ENCODE peak calls at places on chromosomes 11 and 22, in ten cellular contexts. A is heart right ventricle; P is body of pancreas; V is lung; H is right atrium auricular region; U is IMR-90; E is transverse colon; T is heart left ventricle; Q is left ventricle myocardium inferior; N is CD4-positive, CD25-positive, alpha-beta regulatory T cell. R is an unnamed sample.

GRCh38 chr11:10205928-10206327 is 88.1 kb downstream of the SBF2 start:
- DNase-seq in A (no peak), P (no peak), V (no peak), H (no peak), U (no peak), E (no peak), T (no peak), Q (no peak), N (no peak), R (no peak)

GRCh38 chr11:5364214-5364613 is 12.9 kb downstream of the OR51B6 start:
- DNase-seq in A (no peak), P (no peak), V (no peak), H (no peak), U (peak; percentile 96), E (no peak), T (no peak), Q (no peak), N (no peak), R (no peak)

GRCh38 chr22:38017272-38017920 is 33.0 kb upstream of the SOX10 start:
- DNase-seq in A (peak; percentile 85), P (peak; percentile 79), V (peak; percentile 53), H (peak; percentile 88), U (peak; percentile 52), E (peak; percentile 75), T (peak; percentile 81), Q (peak; percentile 87), N (no peak), R (peak; percentile 80)

GRCh38 chr11:15692739-15693138 is 578.0 kb downstream of the INSC start:
- DNase-seq in A (no peak), P (no peak), V (no peak), H (no peak), U (peak; percentile 65), E (no peak), T (no peak), Q (no peak), N (no peak), R (no peak)

GRCh38 chr22:43094085-43094484 is 4.9 kb upstream of the TTLL1 start:
- DNase-seq in A (peak; percentile 76), P (peak; percentile 29), V (no peak), H (peak; percentile 79), U (peak; percentile 18), E (peak; percentile 62), T (peak; percentile 43), Q (peak; percentile 70), N (no peak), R (no peak)

GRCh38 chr22:50674606-50675552 is 2.3 kb downstream of the SHANK3 start:
- DNase-seq in A (no peak), P (peak; percentile 73), V (peak; percentile 63), H (peak; percentile 52), U (no peak), E (peak; percentile 82), T (no peak), Q (no peak), N (no peak), R (no peak)

GRCh38 chr11:58622344-58622743 is at the start of gene CNTF:
- DNase-seq in A (no peak), P (no peak), V (no peak), H (no peak), U (peak; percentile 13), E (no peak), T (no peak), Q (no peak), N (no peak), R (no peak)

GRCh38 chr11:66341502-66342126 is 3.3 kb downstream of the BRMS1 start:
- DNase-seq in A (no peak), P (no peak), V (no peak), H (no peak), U (no peak), E (no peak), T (no peak), Q (no peak), N (no peak), R (no peak)

GRCh38 chr11:17802491-17802890 is 67.9 kb downstream of the KCNC1 start:
- DNase-seq in A (no peak), P (no peak), V (no peak), H (no peak), U (no peak), E (no peak), T (no peak), Q (no peak), N (no peak), R (no peak)

GRCh38 chr11:69040581-69041260 is 8.0 kb upstream of the TPCN2 start:
- DNase-seq in A (no peak), P (peak; percentile 25), V (no peak), H (no peak), U (peak; percentile 86), E (no peak), T (no peak), Q (no peak), N (no peak), R (no peak)

GRCh38 chr22:44975444-44976262 is 34.2 kb downstream of the PHF21B start:
- DNase-seq in A (peak; percentile 80), P (peak; percentile 79), V (peak; percentile 78), H (no peak), U (peak; percentile 76), E (peak; percentile 77), T (peak; percentile 75), Q (peak; percentile 70), N (peak; percentile 7), R (peak; percentile 9)

GRCh38 chr22:44547371-44547770 is 49.3 kb upstream of the RTL6 start:
- DNase-seq in A (no peak), P (no peak), V (no peak), H (no peak), U (no peak), E (no peak), T (no peak), Q (no peak), N (no peak), R (no peak)

GRCh38 chr11:133679896-133680295 is 147.6 kb upstream of the OPCML start:
- DNase-seq in A (no peak), P (no peak), V (no peak), H (no peak), U (no peak), E (no peak), T (no peak), Q (no peak), N (no peak), R (no peak)

GRCh38 chr11:119167933-119168332 is 592 bp upstream of the NLRX1 start:
- DNase-seq in A (no peak), P (no peak), V (no peak), H (no peak), U (no peak), E (peak; percentile 50), T (no peak), Q (no peak), N (no peak), R (no peak)

GRCh38 chr11:64742087-64742939 is 1.6 kb downstream of the RASGRP2 start:
- DNase-seq in A (no peak), P (no peak), V (no peak), H (no peak), U (no peak), E (no peak), T (no peak), Q (no peak), N (no peak), R (no peak)
- H3K27ac ChIP-seq in A (peak overlapping the region; percentile 97), P (no peak overlapping the region), V (no peak overlapping the region), H (peak overlapping the region; percentile 93), U (no peak overlapping the region), E (peak overlapping the region; percentile 86), T (peak overlapping the region; percentile 96), Q (peak overlapping the region; percentile 99), N (peak overlapping the region; percentile 93), R (peak overlapping the region; percentile 35)

DNA sequence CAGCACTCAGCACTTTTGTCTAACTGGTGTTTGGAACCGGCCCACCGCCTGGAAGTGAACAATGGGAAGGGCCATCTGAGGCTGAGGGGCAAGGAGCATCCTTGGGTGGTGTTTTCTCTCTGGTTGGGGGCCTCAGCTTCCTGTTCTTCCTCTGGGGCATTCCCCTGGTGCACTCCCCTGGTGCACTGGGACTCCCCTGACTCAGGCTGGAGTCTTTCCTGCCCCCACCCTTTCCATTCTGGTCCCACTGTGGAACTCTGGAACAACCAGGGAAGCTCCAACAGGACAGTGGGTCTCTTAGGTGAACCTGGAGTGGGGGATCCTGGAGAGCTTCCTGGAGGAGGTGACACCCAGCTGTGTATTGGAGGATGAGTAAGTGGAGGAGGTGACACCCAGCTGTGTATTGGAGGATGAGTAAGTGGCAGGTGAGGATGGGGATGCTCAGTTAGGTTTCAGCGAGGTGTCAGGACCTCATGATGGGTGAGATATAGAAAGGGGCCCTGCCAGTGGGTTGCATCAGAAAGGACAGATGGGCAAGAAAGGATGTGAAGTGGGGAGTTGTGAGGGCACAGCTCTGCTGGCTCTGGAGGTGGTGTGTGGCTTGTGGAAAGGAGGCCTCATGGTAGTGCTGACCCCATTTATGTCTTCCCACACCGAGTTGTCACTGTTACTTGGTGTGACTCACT is 132.1 kb downstream of the OSBP2 start:
- DNase-seq in A (no peak), P (no peak), V (no peak), H (no peak), U (no peak), E (no peak), T (no peak), Q (no peak), N (no peak), R (no peak)
- H3K27ac ChIP-seq in A (no peak overlapping the region), P (no peak overlapping the region), V (no peak overlapping the region), H (no peak overlapping the region), U (no peak overlapping the region), E (no peak overlapping the region), T (no peak overlapping the region), Q (no peak overlapping the region), N (no peak overlapping the region), R (no peak overlapping the region)

GRCh38 chr22:24583221-24583971 is 9.5 kb downstream of the LRRC75B start:
- DNase-seq in A (peak; percentile 40), P (peak; percentile 55), V (no peak), H (no peak), U (peak; percentile 15), E (peak; percentile 32), T (no peak), Q (no peak), N (no peak), R (no peak)
- H3K27ac ChIP-seq in A (peak overlapping the region; percentile 31), P (peak overlapping the region; percentile 26), V (no peak overlapping the region), H (peak overlapping the region; percentile 79), U (no peak overlapping the region), E (peak overlapping the region; percentile 67), T (peak overlapping the region; percentile 59), Q (peak overlapping the region; percentile 71), N (no peak overlapping the region), R (no peak overlapping the region)

GRCh38 chr11:62401356-62401755 is 17.5 kb upstream of the SCGB1A1 start:
- DNase-seq in A (no peak), P (no peak), V (no peak), H (no peak), U (no peak), E (no peak), T (no peak), Q (no peak), N (no peak), R (no peak)

GRCh38 chr11:62400281-62400680 is 18.6 kb upstream of the SCGB1A1 start:
- DNase-seq in A (no peak), P (no peak), V (no peak), H (no peak), U (no peak), E (no peak), T (no peak), Q (no peak), N (no peak), R (no peak)

GRCh38 chr11:62399868-62400245 is 19.0 kb upstream of the SCGB1A1 start:
- DNase-seq in A (no peak), P (no peak), V (no peak), H (no peak), U (no peak), E (no peak), T (no peak), Q (peak; percentile 33), N (no peak), R (no peak)

GRCh38 chr11:62401781-62402180 is 17.1 kb upstream of the SCGB1A1 start:
- DNase-seq in A (no peak), P (no peak), V (no peak), H (no peak), U (no peak), E (no peak), T (no peak), Q (no peak), N (no peak), R (no peak)

GRCh38 chr11:62400760-62401159 is 18.1 kb upstream of the SCGB1A1 start:
- DNase-seq in A (peak; percentile 81), P (peak; percentile 60), V (peak; percentile 50), H (peak; percentile 87), U (peak; percentile 74), E (peak; percentile 73), T (peak; percentile 85), Q (peak; percentile 85), N (no peak), R (peak; percentile 52)
- H3K27ac ChIP-seq in A (peak overlapping the region; percentile 78), P (no peak overlapping the region), V (no peak overlapping the region), H (peak overlapping the region; percentile 72), U (peak overlapping the region; percentile 28), E (peak overlapping the region; percentile 79), T (peak overlapping the region; percentile 63), Q (peak overlapping the region; percentile 74), N (no peak overlapping the region), R (peak overlapping the region; percentile 51)

R was measured in substantia nigra.